ENCODE peak calls at places on chromosomes 5 and 9, in six cellular contexts. U, K, G, E, I and R are unnamed samples.

GRCh38 chr9:135154050-135154570 is 66.6 kb downstream of the OLFM1 start:
- DNase-seq in U (no peak), K (no peak), G (no peak), E (no peak), I (no peak), R (no peak)

GRCh38 chr5:73311291-73312110 is 137.1 kb downstream of the FOXD1 start:
- DNase-seq in U (no peak), K (peak), G (no peak), E (peak), I (no peak), R (no peak)

GRCh38 chr5:177358333-177358939 is 712 bp downstream of the RGS14 start:
- DNase-seq in U (no peak), K (no peak), G (no peak), E (no peak), I (peak), R (no peak)

GRCh38 chr5:132471944-132472343 is 18.6 kb downstream of the IRF1 start:
- DNase-seq in U (no peak), K (no peak), G (no peak), E (no peak), I (no peak), R (no peak)

GRCh38 chr9:94950733-94951590 is 224.5 kb downstream of the AOPEP start:
- DNase-seq in U (no peak), K (peak), G (no peak), E (peak), I (no peak), R (no peak)

GRCh38 chr9:93902780-93903655 is 52.1 kb downstream of the BARX1 start:
- DNase-seq in U (no peak), K (no peak), G (no peak), E (no peak), I (no peak), R (no peak)

GRCh38 chr9:107193251-107193650 is 89.8 kb upstream of the RAD23B start:
- DNase-seq in U (no peak), K (no peak), G (no peak), E (no peak), I (no peak), R (no peak)

GRCh38 chr5:74895906-74896305 is 29.7 kb upstream of the FAM169A start:
- DNase-seq in U (peak), K (peak), G (peak), E (peak), I (peak), R (peak)

GRCh38 chr9:127983847-127984289 is 3.1 kb upstream of the EEIG1 start:
- DNase-seq in U (no peak), K (no peak), G (no peak), E (no peak), I (no peak), R (no peak)

GRCh38 chr9:31185831-31186230 is 1198.6 kb upstream of the ACO1 start:
- DNase-seq in U (no peak), K (peak), G (no peak), E (peak), I (no peak), R (no peak)

GRCh38 chr9:118091221-118091620 is 387.0 kb downstream of the TLR4 start:
- DNase-seq in U (no peak), K (no peak), G (no peak), E (no peak), I (no peak), R (no peak)

GRCh38 chr5:120251898-120252297 is 212.2 kb upstream of the PRR16 start:
- DNase-seq in U (no peak), K (no peak), G (no peak), E (no peak), I (no peak), R (no peak)

GRCh38 chr9:95736370-95736769 is 139.1 kb upstream of the ERCC6L2 start:
- DNase-seq in U (no peak), K (no peak), G (no peak), E (peak), I (no peak), R (no peak)

GRCh38 chr5:33530183-33530962 is 89.6 kb downstream of the TARS1 start:
- DNase-seq in U (no peak), K (no peak), G (no peak), E (no peak), I (no peak), R (no peak)

GRCh38 chr5:59583151-59583809 is 310.2 kb downstream of the PDE4D start:
- DNase-seq in U (no peak), K (peak), G (no peak), E (peak), I (no peak), R (no peak)

GRCh38 chr9:135524130-135524861 is 3.1 kb downstream of the LCN1 start:
- DNase-seq in U (no peak), K (no peak), G (no peak), E (no peak), I (no peak), R (no peak)

GRCh38 chr5:153960269-153961215 is 78.2 kb downstream of the FAM114A2 start:
- DNase-seq in U (no peak), K (no peak), G (no peak), E (no peak), I (no peak), R (no peak)

GRCh38 chr5:174303035-174303434 is 257.5 kb downstream of the NSG2 start:
- DNase-seq in U (no peak), K (no peak), G (no peak), E (no peak), I (no peak), R (no peak)

GRCh38 chr5:1640276-1640898 is 116.6 kb upstream of the LPCAT1 start:
- DNase-seq in U (no peak), K (no peak), G (no peak), E (no peak), I (no peak), R (no peak)

GRCh38 chr5:45795458-45795857 is 99.3 kb upstream of the HCN1 start:
- DNase-seq in U (no peak), K (no peak), G (no peak), E (no peak), I (no peak), R (no peak)

GRCh38 chr9:137222190-137223077 is at the start of gene RNF208:
- DNase-seq in U (no peak), K (no peak), G (no peak), E (no peak), I (peak), R (no peak)

GRCh38 chr5:143543358-143544255 is 140.1 kb upstream of the NR3C1 start:
- DNase-seq in U (no peak), K (peak), G (no peak), E (peak), I (no peak), R (no peak)

GRCh38 chr5:143063175-143063970 is 293.2 kb downstream of the ARHGAP26 start:
- DNase-seq in U (peak), K (peak), G (no peak), E (peak), I (no peak), R (no peak)

GRCh38 chr5:64811050-64811640 is 42.4 kb downstream of the CWC27 start:
- DNase-seq in U (no peak), K (peak), G (peak), E (peak), I (no peak), R (peak)

GRCh38 chr5:180040287-180041214 is 31.0 kb downstream of the RNF130 start:
- DNase-seq in U (no peak), K (no peak), G (no peak), E (peak), I (no peak), R (no peak)

GRCh38 chr5:57717555-57717954 is 234.9 kb upstream of the ACTBL2 start:
- DNase-seq in U (no peak), K (no peak), G (no peak), E (no peak), I (no peak), R (no peak)

GRCh38 chr9:3331801-3332200 is 194.0 kb downstream of the RFX3 start:
- DNase-seq in U (no peak), K (no peak), G (no peak), E (peak), I (no peak), R (no peak)

GRCh38 chr5:174832811-174833210 is 108.4 kb downstream of the MSX2 start:
- DNase-seq in U (no peak), K (no peak), G (no peak), E (no peak), I (no peak), R (no peak)

GRCh38 chr9:131677051-131677444 is 62.8 kb downstream of the RAPGEF1 start:
- DNase-seq in U (no peak), K (no peak), G (no peak), E (peak), I (no peak), R (no peak)
- H3K4me3 ChIP-seq in U (no peak), K (no peak), G (no peak), E (no peak), I (no peak), R (no peak)

GRCh38 chr9:124342946-124343485 is 72.2 kb downstream of the PSMB7 start:
- DNase-seq in U (peak), K (peak), G (peak), E (peak), I (no peak), R (peak)
- H3K4me3 ChIP-seq in U (no peak), K (no peak), G (no peak), E (no peak), I (no peak), R (no peak)

GRCh38 chr5:15499528-15500325 is at the start of gene FBXL7:
- DNase-seq in U (peak), K (peak), G (no peak), E (peak), I (peak), R (no peak)

GRCh38 chr5:15506146-15506545 is 6.2 kb downstream of the FBXL7 start:
- DNase-seq in U (no peak), K (no peak), G (no peak), E (no peak), I (no peak), R (no peak)

GRCh38 chr5:15500326-15500958 is 462 bp downstream of the FBXL7 start:
- DNase-seq in U (peak), K (peak), G (no peak), E (peak), I (peak), R (no peak)

GRCh38 chr5:15501057-15501791 is 1.2 kb downstream of the FBXL7 start:
- DNase-seq in U (peak), K (peak), G (no peak), E (peak), I (no peak), R (no peak)

DNA sequence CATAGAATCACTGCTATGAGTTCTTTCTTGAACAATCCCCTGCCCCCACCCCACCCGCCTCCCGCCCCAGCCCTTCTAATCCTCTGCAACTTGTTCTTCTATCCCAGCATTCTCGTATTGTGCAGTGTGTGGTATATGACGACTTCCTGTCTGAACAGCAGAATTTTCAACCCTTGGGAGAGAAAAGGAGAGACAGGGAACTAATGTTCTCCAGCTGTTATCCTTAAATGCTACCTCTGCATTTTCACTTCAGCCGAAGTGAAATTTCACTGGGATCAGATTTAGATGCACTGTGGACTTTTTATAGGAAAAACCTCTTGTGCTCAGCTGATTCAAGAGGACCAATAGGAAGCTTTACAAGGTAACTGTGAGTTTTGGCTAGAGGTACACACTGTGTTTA is 2.2 kb downstream of the FBXL7 start:
- DNase-seq in U (no peak), K (peak), G (no peak), E (peak), I (no peak), R (no peak)
- H3K4me3 ChIP-seq in U (peak), K (peak), G (peak), E (peak), I (no peak), R (peak)

DNA sequence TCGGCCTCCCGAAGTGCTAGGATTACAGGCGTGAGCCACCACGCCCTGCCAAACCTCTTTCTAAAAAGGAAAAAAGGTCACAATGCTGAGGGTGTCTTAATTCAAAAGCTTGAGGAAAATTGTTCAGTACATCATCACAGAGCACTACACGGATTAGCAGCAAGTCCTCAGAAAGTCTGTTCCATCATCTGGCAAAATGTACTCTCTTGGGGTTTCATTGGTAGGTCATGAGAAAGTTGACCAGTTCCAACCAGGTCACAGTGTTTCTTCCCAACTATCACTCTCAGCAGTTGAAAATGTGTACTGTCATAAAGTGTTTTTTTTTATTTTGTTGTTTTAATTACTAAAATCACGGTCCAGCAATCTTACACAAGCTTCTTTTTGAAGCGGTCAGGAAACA is 299.6 kb downstream of the FBXL7 start:
- DNase-seq in U (no peak), K (no peak), G (no peak), E (no peak), I (no peak), R (no peak)
- H3K4me3 ChIP-seq in U (no peak), K (no peak), G (no peak), E (no peak), I (no peak), R (no peak)

DNA sequence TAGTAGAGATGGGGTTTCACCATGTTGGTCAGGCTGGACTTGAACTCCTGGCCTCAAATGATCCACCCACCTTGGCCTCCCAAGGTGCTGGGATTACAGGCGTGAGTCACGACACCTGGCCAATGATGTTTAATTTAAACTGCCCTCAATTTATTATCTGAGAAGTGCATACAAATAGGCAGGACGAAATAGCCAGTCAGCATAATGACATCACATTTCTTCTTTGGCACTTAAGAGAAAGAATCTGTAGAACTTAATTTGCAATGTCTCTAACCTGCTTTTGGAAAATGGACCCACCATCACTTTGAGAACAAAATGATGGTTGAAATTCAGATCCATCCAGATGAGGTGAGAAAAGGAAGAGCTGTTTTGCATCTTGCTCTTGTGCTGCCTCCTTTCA is 52.5 kb upstream of the ZNF608 start:
- DNase-seq in U (no peak), K (no peak), G (no peak), E (no peak), I (no peak), R (no peak)
- H3K4me3 ChIP-seq in U (no peak), K (no peak), G (no peak), E (no peak), I (no peak), R (no peak)

GRCh38 chr5:91670565-91670964 is 287.4 kb upstream of the ARRDC3 start:
- DNase-seq in U (no peak), K (no peak), G (no peak), E (no peak), I (no peak), R (no peak)
- H3K4me3 ChIP-seq in U (no peak), K (no peak), G (no peak), E (no peak), I (no peak), R (no peak)